ENCODE peak calls at places on chromosomes 12 and 14, in six cellular contexts. U, Y, Q, F, K and X are unnamed samples. For H3K9me3, the result is how much of the 10 kb centered on the place peaks cover.

GRCh38 chr12:106090586-106091411 is 48.0 kb downstream of the NUAK1 start:
- DNase-seq in F (no peak), Y (peak), Q (no peak), K (peak), U (no peak), X (no peak)

GRCh38 chr12:3961573-3961972 is 88.4 kb upstream of the PARP11 start:
- DNase-seq in F (no peak), Y (no peak), U (no peak), Q (no peak), K (no peak), X (no peak)

GRCh38 chr14:95862243-95862642 is 14.4 kb upstream of the TUNAR start:
- DNase-seq in F (no peak), Q (no peak), K (no peak), Y (peak), U (no peak), X (no peak)

GRCh38 chr14:95398630-95399547 is 79.2 kb upstream of the CLMN start:
- DNase-seq in U (no peak), F (no peak), Y (no peak), K (no peak), Q (no peak), X (no peak)

GRCh38 chr14:38297681-38298080 is 41.8 kb upstream of the CLEC14A start:
- DNase-seq in Y (peak), K (no peak), Q (no peak), F (no peak), U (no peak), X (no peak)

GRCh38 chr12:6916426-6917200 is 2.2 kb downstream of the ENO2 start:
- DNase-seq in K (no peak), Y (no peak), F (no peak), Q (no peak), U (no peak), X (no peak)

GRCh38 chr14:33569844-33570716 is 380.8 kb downstream of the EGLN3 start:
- DNase-seq in F (no peak), K (no peak), Y (peak), Q (no peak), U (no peak), X (no peak)

GRCh38 chr14:105532111-105532623 is 5.8 kb downstream of the TMEM121 start:
- DNase-seq in K (no peak), F (no peak), U (no peak), Y (no peak), Q (no peak), X (no peak)

GRCh38 chr14:58299665-58300202 is 1.4 kb downstream of the ARID4A start:
- DNase-seq in Y (peak), Q (peak), K (no peak), U (no peak), F (peak), X (no peak)

GRCh38 chr12:54479421-54479820 is 6.0 kb upstream of the GTSF1 start:
- DNase-seq in F (no peak), U (no peak), Y (peak), K (no peak), Q (no peak), X (no peak)

GRCh38 chr12:53999596-54000104 is 311 bp upstream of the HOXC9 start:
- DNase-seq in Y (peak), F (peak), K (peak), U (no peak), Q (peak), X (no peak)

GRCh38 chr14:21476526-21476924 is 234 bp downstream of the RAB2B start:
- DNase-seq in K (peak), Y (peak), Q (no peak), U (peak), F (peak), X (peak)

GRCh38 chr12:32947203-32947795 is 50.7 kb upstream of the PKP2 start:
- DNase-seq in Q (no peak), Y (no peak), U (no peak), K (no peak), F (no peak), X (no peak)

GRCh38 chr14:106879241-106879640 is 1352.9 kb downstream of the TMEM121 start:
- DNase-seq in F (peak), K (peak), U (no peak), Y (peak), Q (peak), X (no peak)

GRCh38 chr12:50924439-50925341 is 27.7 kb upstream of the HIGD1C start:
- DNase-seq in U (no peak), K (peak), F (peak), Q (peak), Y (peak), X (no peak)

GRCh38 chr14:105532735-105533141 is 6.4 kb downstream of the TMEM121 start:
- DNase-seq in U (no peak), F (peak), Y (peak), Q (peak), K (no peak), X (no peak)

GRCh38 chr14:53032161-53032803 is 81.4 kb upstream of the FERMT2 start:
- DNase-seq in Y (peak), U (no peak), K (no peak), F (no peak), Q (no peak), X (no peak)

GRCh38 chr14:74505831-74506230 is 12.3 kb downstream of the ISCA2 start:
- DNase-seq in F (peak), U (no peak), K (no peak), Q (no peak), Y (no peak), X (no peak)

GRCh38 chr12:104279164-104279563 is 24.4 kb upstream of the EID3 start:
- DNase-seq in Q (no peak), K (no peak), F (no peak), U (no peak), Y (no peak), X (no peak)

GRCh38 chr12:9039397-9039977 is 50.1 kb downstream of the KLRG1 start:
- DNase-seq in K (no peak), F (no peak), Q (no peak), Y (peak), U (no peak), X (no peak)

DNA sequence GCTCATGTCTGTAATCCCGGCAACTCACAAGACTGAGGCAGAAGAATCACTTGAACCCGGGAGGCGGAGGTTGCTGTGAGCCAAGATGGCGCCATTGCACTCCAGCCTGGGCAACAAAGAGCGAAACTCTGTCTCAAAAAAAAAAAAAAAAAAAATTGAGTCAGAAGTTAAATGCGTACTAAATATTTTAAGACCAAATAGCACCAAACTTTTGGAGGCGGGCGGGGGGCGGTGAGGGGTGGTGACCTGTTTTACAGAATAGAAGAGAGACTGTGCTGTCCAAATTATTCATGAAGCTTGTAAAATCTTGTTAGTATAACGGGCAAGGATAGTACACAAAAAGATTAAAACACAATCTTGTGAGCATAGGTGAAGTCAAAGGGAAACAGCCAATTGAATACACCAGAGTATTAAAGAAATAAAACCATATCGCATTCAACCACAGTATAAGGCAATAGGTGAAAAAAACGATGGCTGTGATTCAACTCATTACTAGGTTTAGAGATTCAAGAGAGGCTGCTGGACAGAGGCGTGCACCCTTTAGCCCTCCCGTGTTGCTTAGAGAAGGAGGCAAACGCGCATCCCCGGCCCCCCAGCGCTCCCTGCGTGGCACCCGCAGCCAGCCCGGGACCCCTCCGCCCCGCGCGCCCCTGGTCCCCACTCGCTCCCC is 571 bp downstream of the ZNF891 start:
- DNase-seq in Q (peak), K (no peak), F (no peak), Y (peak), U (no peak), X (no peak)
- H3K9me3 ChIP-seq in Q (under half), K (under half), F (half or more), Y (under half), U (half or more), X (under half)

GRCh38 chr14:104195854-104196253 is 57.5 kb downstream of the KIF26A start:
- DNase-seq in U (no peak), K (no peak), Q (no peak), F (no peak), Y (no peak), X (no peak)
- H3K9me3 ChIP-seq in U (under half), K (under half), Q (under half), F (under half), Y (under half), X (under half)

GRCh38 chr14:70441641-70442040 is 10.3 kb upstream of the ADAM21 start:
- DNase-seq in Y (no peak), K (no peak), Q (no peak), F (no peak), U (no peak), X (no peak)
- H3K9me3 ChIP-seq in Y (under half), K (under half), Q (under half), F (under half), U (under half), X (under half)

GRCh38 chr12:14605401-14605989 is 37.8 kb upstream of the PLBD1 start:
- DNase-seq in Q (no peak), U (no peak), F (no peak), Y (peak), K (no peak), X (no peak)
- H3K9me3 ChIP-seq in Q (under half), U (under half), F (under half), Y (under half), K (under half), X (under half)

GRCh38 chr12:71766202-71766601 is 11.5 kb downstream of the RAB21 start:
- DNase-seq in K (no peak), Y (no peak), F (no peak), U (no peak), Q (no peak), X (no peak)

GRCh38 chr12:71768900-71769299 is 14.2 kb downstream of the RAB21 start:
- DNase-seq in U (no peak), F (no peak), Q (no peak), K (no peak), Y (no peak), X (no peak)

GRCh38 chr12:71767183-71767582 is 12.5 kb downstream of the RAB21 start:
- DNase-seq in F (no peak), Q (no peak), Y (no peak), U (no peak), K (no peak), X (no peak)

GRCh38 chr12:71763682-71764379 is 9.2 kb downstream of the RAB21 start:
- DNase-seq in U (no peak), Y (peak), Q (no peak), F (no peak), K (no peak), X (no peak)

GRCh38 chr12:71764587-71765321 is 10.1 kb downstream of the RAB21 start:
- DNase-seq in Q (no peak), F (no peak), U (no peak), Y (no peak), K (no peak), X (no peak)
- H3K9me3 ChIP-seq in Q (under half), F (under half), U (under half), Y (under half), K (under half), X (under half)